ENCODE peak calls at places on chromosomes 16 and 17, in ten cellular contexts. N, P, D, H, O, J, B, X, C and V are unnamed samples.

GRCh38 chr17:27650836-27651235 is 19.8 kb downstream of the LGALS9 start:
- DNase-seq in H (no peak), C (no peak), P (no peak), J (no peak), D (no peak), X (no peak), O (no peak), B (no peak), N (peak; percentile 53), V (no peak)

GRCh38 chr17:39461911-39462641 is 790 bp downstream of the CDK12 start:
- DNase-seq in H (no peak), B (no peak), O (no peak), D (no peak), X (no peak), P (no peak), C (peak; percentile 60), J (no peak), N (peak; percentile 79), V (peak; percentile 58)

GRCh38 chr17:27216836-27217235 is 77.1 kb upstream of the WSB1 start:
- DNase-seq in J (no peak), P (no peak), O (no peak), D (no peak), H (no peak), X (no peak), C (no peak), B (no peak), N (no peak), V (no peak)

GRCh38 chr16:354286-354881 is 1.9 kb upstream of the AXIN1 start:
- DNase-seq in N (peak; percentile 76), J (no peak), X (no peak), C (no peak), O (no peak), H (no peak), D (no peak), B (no peak), P (no peak), V (no peak)

GRCh38 chr17:29140631-29141483 is 39.3 kb downstream of the MYO18A start:
- DNase-seq in P (peak; percentile 42), J (no peak), C (peak; percentile 49), O (no peak), D (no peak), H (peak; percentile 76), N (peak; percentile 68), X (no peak), B (peak; percentile 66), V (no peak)

GRCh38 chr17:77613181-77613580 is 345.3 kb upstream of the TNRC6C start:
- DNase-seq in X (no peak), D (no peak), B (no peak), H (no peak), O (no peak), P (no peak), C (no peak), N (no peak), J (no peak), V (peak; percentile 74)

GRCh38 chr17:40168262-40168832 is 8.9 kb upstream of the RAPGEFL1 start:
- DNase-seq in B (peak; percentile 29), P (peak; percentile 77), X (no peak), O (peak; percentile 40), J (peak; percentile 41), H (no peak), C (peak; percentile 75), N (no peak), D (peak; percentile 49), V (no peak)

GRCh38 chr17:30363715-30364202 is 15.0 kb upstream of the CPD start:
- DNase-seq in J (peak; percentile 81), D (peak; percentile 69), N (peak; percentile 82), H (no peak), O (no peak), P (no peak), C (peak; percentile 84), X (no peak), B (peak; percentile 72), V (peak; percentile 90)

GRCh38 chr17:80843741-80844156 is 147.9 kb upstream of the CHMP6 start:
- DNase-seq in N (peak; percentile 15), J (no peak), D (no peak), B (no peak), H (peak; percentile 21), C (no peak), O (no peak), P (no peak), X (no peak), V (no peak)

GRCh38 chr16:12992066-12992465 is 90.7 kb downstream of the SHISA9 start:
- DNase-seq in J (no peak), B (no peak), N (no peak), C (no peak), D (no peak), H (no peak), P (no peak), X (no peak), O (no peak), V (no peak)

DNA sequence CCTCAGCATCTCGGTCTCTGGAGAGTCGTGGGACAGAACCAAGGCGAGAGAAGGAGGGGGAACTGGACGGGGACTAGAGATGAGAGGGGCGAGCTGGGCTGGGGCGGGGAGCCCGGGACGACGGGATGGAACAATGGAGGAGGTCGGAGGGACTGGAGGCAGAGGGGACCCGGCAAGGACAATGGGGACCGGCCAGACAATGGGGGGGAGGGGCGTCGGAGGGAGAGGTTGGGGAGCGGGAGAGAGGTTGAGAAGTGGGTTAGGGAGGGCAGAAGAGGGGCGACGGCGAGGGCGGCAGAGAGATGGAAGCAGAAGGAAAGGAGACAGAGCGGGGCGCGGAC is 719 bp downstream of the NGFR start:
- DNase-seq in D (no peak), X (no peak), J (no peak), N (peak; percentile 66), H (no peak), C (no peak), B (no peak), P (peak; percentile 66), O (no peak), V (no peak)
- TF ChIP-seq CTCF in D (no peak), X (no peak), J (no peak), N (no peak), H (no peak), C (no peak), B (no peak), P (no peak), O (no peak), V (no peak)

DNA sequence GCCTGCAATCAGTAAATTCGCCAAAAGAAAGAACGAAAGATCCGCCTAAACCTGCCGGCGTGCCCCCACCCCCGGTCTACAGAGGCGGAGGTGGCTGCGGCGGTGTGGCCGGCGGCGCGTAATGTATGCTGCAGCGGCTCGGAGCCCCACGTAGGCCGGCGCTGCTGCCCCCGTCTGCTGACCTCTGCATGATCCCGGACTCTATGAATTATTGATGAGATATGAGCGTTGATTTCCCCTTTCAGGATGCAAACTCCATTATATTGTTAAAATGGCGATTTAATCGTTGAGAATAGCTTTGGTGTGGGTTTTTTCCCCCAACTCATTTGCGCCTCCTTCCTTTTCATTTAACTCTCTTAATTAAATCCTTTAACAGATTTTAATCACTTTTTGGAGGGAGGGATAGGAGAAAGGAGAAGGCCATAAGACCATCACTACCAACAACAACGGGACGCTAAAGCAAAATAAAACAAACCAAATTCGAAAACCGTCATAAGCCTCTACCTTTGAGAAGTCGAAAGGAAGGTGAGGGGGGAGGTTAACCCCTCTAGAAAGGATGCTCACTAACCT is 3.6 kb downstream of the HOXB3 start:
- DNase-seq in P (no peak), D (no peak), B (peak; percentile 29), O (no peak), C (peak; percentile 55), X (no peak), N (no peak), H (no peak), J (no peak), V (no peak)
- H3K4me3 ChIP-seq in P (no peak overlapping the region), D (peak overlapping the region; percentile 85), B (peak overlapping the region; percentile 81), O (no peak overlapping the region), C (peak overlapping the region; percentile 98), X (peak overlapping the region; percentile 48), N (peak overlapping the region; percentile 88), H (peak overlapping the region; percentile 71), J (peak overlapping the region; percentile 89), V (peak overlapping the region; percentile 85)

DNA sequence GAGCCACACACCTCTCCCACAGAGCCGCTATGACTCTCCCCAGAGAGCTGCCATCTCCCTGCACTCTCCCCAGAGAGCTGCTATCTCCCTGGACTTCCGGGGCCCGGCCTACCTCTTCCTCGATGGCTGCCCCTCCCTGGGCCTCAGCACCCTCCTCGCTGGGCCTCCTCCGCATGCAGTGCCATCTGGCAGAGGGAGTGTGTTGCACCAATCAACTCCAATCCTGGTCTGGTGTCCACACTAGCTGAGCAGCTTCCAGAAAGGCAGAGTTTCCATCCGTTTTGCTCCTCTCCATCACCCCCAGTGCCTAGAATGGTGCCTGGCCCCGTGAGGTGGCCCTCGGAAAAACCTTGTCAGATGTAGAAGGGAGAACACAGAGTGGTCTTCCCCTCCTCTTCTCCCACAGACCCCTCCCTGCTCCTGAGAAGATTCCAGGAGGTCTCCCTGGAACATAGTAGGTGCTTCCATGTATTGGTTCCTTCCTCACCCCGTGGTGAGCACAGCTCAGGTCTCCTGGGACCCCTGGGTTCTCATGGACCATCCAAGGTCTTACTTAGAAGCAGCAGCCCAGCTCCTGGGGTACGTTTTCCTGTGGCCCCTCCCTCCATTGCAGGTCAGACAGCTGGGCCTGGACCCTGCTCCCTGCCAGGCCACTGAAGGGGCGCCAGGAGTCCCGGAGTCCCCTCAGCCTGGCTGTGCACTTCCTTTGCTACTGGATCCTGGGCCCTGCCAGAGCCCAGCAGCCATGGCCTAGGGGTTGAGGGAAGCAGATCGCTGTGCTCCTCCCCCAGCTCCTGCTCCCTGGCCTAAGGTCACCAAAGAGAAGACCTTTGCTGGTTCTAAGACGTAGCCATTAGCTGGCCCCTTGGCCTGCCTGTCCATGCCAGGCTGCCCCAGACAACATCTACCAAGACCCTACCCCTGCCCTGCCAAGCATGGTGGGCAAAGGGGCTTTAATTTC is 233.8 kb upstream of the GSE1 start:
- DNase-seq in O (no peak), J (no peak), N (no peak), X (no peak), D (no peak), H (no peak), C (no peak), P (no peak), B (no peak), V (no peak)
- TF ChIP-seq CTCF in O (no peak), J (no peak), N (no peak), X (no peak), D (no peak), H (no peak), C (no peak), P (no peak), B (no peak), V (no peak)

GRCh38 chr16:78288915-78289314 is 189.5 kb downstream of the WWOX start:
- DNase-seq in C (no peak), N (no peak), X (no peak), P (no peak), H (no peak), B (no peak), J (no peak), O (no peak), D (no peak), V (no peak)

GRCh38 chr16:78289368-78289767 is 189.9 kb downstream of the WWOX start:
- DNase-seq in X (no peak), J (no peak), D (no peak), C (no peak), B (no peak), N (no peak), P (no peak), O (no peak), H (no peak), V (no peak)

GRCh38 chr16:78291642-78292041 is 192.2 kb downstream of the WWOX start:
- DNase-seq in B (no peak), J (no peak), N (peak; percentile 78), O (no peak), H (no peak), D (no peak), C (no peak), X (no peak), P (peak; percentile 26), V (no peak)

GRCh38 chr16:78289844-78290277 is 190.4 kb downstream of the WWOX start:
- DNase-seq in B (no peak), H (no peak), C (no peak), J (no peak), X (no peak), P (peak; percentile 43), D (no peak), O (no peak), N (no peak), V (no peak)

GRCh38 chr16:78290498-78291271 is 191.2 kb downstream of the WWOX start:
- DNase-seq in P (no peak), X (no peak), O (no peak), C (no peak), H (no peak), D (no peak), J (no peak), N (no peak), B (no peak), V (no peak)
- H3K4me3 ChIP-seq in P (no peak overlapping the region), X (no peak overlapping the region), O (no peak overlapping the region), C (no peak overlapping the region), H (no peak overlapping the region), D (no peak overlapping the region), J (no peak overlapping the region), N (peak overlapping the region; percentile 21), B (no peak overlapping the region), V (no peak overlapping the region)